ENCODE peak calls at places on chromosomes 1 and 21, in six cellular contexts. T is fibroblast of the conjunctiva, G is OCI-LY7, Q is NCI-H1105, U is HuH-7, X is kidney. V is an unnamed sample.

GRCh38 chr21:15243356-15243755 is 178.6 kb upstream of the NRIP1 start:
- DNase-seq in T (no peak), G (no peak), Q (no peak), U (no peak), X (no peak), V (no peak)

GRCh38 chr1:203017707-203018106 is 8.6 kb upstream of the PPFIA4 start:
- DNase-seq in T (no peak), G (no peak), Q (no peak), U (no peak), X (no peak), V (no peak)

GRCh38 chr1:178183796-178184195 is 89.9 kb downstream of the RASAL2 start:
- DNase-seq in T (no peak), G (no peak), Q (no peak), U (no peak), X (no peak), V (no peak)

GRCh38 chr1:15515026-15515663 is 8.9 kb downstream of the CASP9 start:
- DNase-seq in T (no peak), G (no peak), Q (no peak), U (no peak), X (no peak), V (no peak)

GRCh38 chr1:203117611-203118575 is 9.6 kb upstream of the ADORA1 start:
- DNase-seq in T (peak; percentile 27), G (no peak), Q (no peak), U (peak; percentile 89), X (peak; percentile 91), V (peak; percentile 25)

GRCh38 chr1:94434339-94435092 is 16.3 kb downstream of the ABCD3 start:
- DNase-seq in T (no peak), G (no peak), Q (no peak), U (no peak), X (no peak), V (no peak)

GRCh38 chr1:54465351-54465811 is 59.2 kb upstream of the SSBP3 start:
- DNase-seq in T (no peak), G (no peak), Q (no peak), U (no peak), X (peak; percentile 64), V (no peak)

GRCh38 chr1:168050307-168050706 is 86.4 kb downstream of the GPR161 start:
- DNase-seq in T (no peak), G (no peak), Q (no peak), U (no peak), X (no peak), V (no peak)

GRCh38 chr1:59013276-59013927 is 229.6 kb upstream of the JUN start:
- DNase-seq in T (no peak), G (no peak), Q (no peak), U (peak; percentile 8), X (peak; percentile 82), V (no peak)

GRCh38 chr1:2312589-2313301 is 78.6 kb downstream of the MORN1 start:
- DNase-seq in T (no peak), G (no peak), Q (no peak), U (no peak), X (no peak), V (no peak)

GRCh38 chr1:181117648-181118449 is 29.3 kb downstream of the IER5 start:
- DNase-seq in T (no peak), G (no peak), Q (peak; percentile 26), U (no peak), X (no peak), V (no peak)

GRCh38 chr1:67722292-67722944 is 37.4 kb downstream of the GADD45A start:
- DNase-seq in T (no peak), G (no peak), Q (no peak), U (no peak), X (no peak), V (no peak)

GRCh38 chr1:115112496-115113375 is 23.4 kb upstream of the TSPAN2 start:
- DNase-seq in T (no peak), G (peak; percentile 40), Q (no peak), U (no peak), X (no peak), V (no peak)

GRCh38 chr1:34002810-34003209 is 138.9 kb downstream of the HMGB4 start:
- DNase-seq in T (no peak), G (no peak), Q (peak; percentile 12), U (no peak), X (no peak), V (no peak)

GRCh38 chr1:235902638-235903542 is 36.2 kb upstream of the LYST start:
- DNase-seq in T (peak; percentile 61), G (no peak), Q (no peak), U (no peak), X (peak; percentile 71), V (no peak)

GRCh38 chr1:41374711-41375110 is 13.5 kb downstream of the FOXO6 start:
- DNase-seq in T (no peak), G (no peak), Q (no peak), U (no peak), X (no peak), V (no peak)

GRCh38 chr1:243924188-243924587 is 74.1 kb upstream of the AKT3 start:
- DNase-seq in T (peak; percentile 51), G (no peak), Q (no peak), U (no peak), X (no peak), V (no peak)

GRCh38 chr1:93882269-93882668 is 3.3 kb upstream of the DNTTIP2 start:
- DNase-seq in T (no peak), G (no peak), Q (no peak), U (no peak), X (no peak), V (no peak)

GRCh38 chr1:226051356-226051755 is 11.2 kb upstream of the H3-3A start:
- DNase-seq in T (no peak), G (no peak), Q (no peak), U (no peak), X (no peak), V (no peak)

GRCh38 chr1:1573843-1574720 is 581 bp downstream of the SSU72 start:
- DNase-seq in T (no peak), G (peak; percentile 84), Q (peak; percentile 80), U (peak; percentile 67), X (peak; percentile 88), V (peak; percentile 61)

GRCh38 chr1:63797056-63797726 is 23.4 kb downstream of the ROR1 start:
- DNase-seq in T (no peak), G (no peak), Q (no peak), U (no peak), X (no peak), V (no peak)